ENCODE peak calls at places on chromosome 13, in seven cellular contexts. One of them, this sample, is unnamed.

GRCh38 chr13:44096906-44097305 is 217.2 kb downstream of the LACC1 start:
- DNase-seq in NCI-H748 treated with DMSO at 0.1 percent for 48 hours: no peak
- DNase-seq in HuH-7: no peak
- DNase-seq in stimulated activated CD8-positive, alpha-beta memory T cell treated with anti-CD3 and anti-CD28 coated beads, Interleukin-12 subunit alpha, Interleukin-12 subunit beta, amount 100 ng/mL, for 1 hour: no peak
- DNase-seq in heart left ventricle: no peak
- DNase-seq in thoracic aorta: no peak
- DNase-seq in GF-D8: no peak
- DNase-seq in this sample: no peak

GRCh38 chr13:43614063-43614462 is 172.7 kb downstream of the ENOX1 start:
- DNase-seq in HuH-7: no peak
- DNase-seq in heart left ventricle: no peak
- DNase-seq in NCI-H748 treated with DMSO at 0.1 percent for 48 hours: no peak
- DNase-seq in stimulated activated CD8-positive, alpha-beta memory T cell treated with anti-CD3 and anti-CD28 coated beads, Interleukin-12 subunit alpha, Interleukin-12 subunit beta, amount 100 ng/mL, for 1 hour: no peak
- DNase-seq in GF-D8: no peak
- DNase-seq in thoracic aorta: no peak
- DNase-seq in this sample: no peak

GRCh38 chr13:45500492-45501174 is 35.9 kb downstream of the COG3 start:
- DNase-seq in HuH-7: no peak
- DNase-seq in GF-D8: peak
- DNase-seq in stimulated activated CD8-positive, alpha-beta memory T cell treated with anti-CD3 and anti-CD28 coated beads, Interleukin-12 subunit alpha, Interleukin-12 subunit beta, amount 100 ng/mL, for 1 hour: no peak
- DNase-seq in heart left ventricle: no peak
- DNase-seq in thoracic aorta: no peak
- DNase-seq in NCI-H748 treated with DMSO at 0.1 percent for 48 hours: no peak
- DNase-seq in this sample: no peak

GRCh38 chr13:114315074-114315785 is 927 bp downstream of the CHAMP1 start:
- DNase-seq in GF-D8: peak
- DNase-seq in heart left ventricle: no peak
- DNase-seq in HuH-7: no peak
- DNase-seq in stimulated activated CD8-positive, alpha-beta memory T cell treated with anti-CD3 and anti-CD28 coated beads, Interleukin-12 subunit alpha, Interleukin-12 subunit beta, amount 100 ng/mL, for 1 hour: no peak
- DNase-seq in thoracic aorta: no peak
- DNase-seq in NCI-H748 treated with DMSO at 0.1 percent for 48 hours: no peak
- DNase-seq in this sample: no peak

GRCh38 chr13:27012482-27013197 is 159.0 kb downstream of the USP12 start:
- DNase-seq in NCI-H748 treated with DMSO at 0.1 percent for 48 hours: no peak
- DNase-seq in HuH-7: no peak
- DNase-seq in GF-D8: no peak
- DNase-seq in thoracic aorta: no peak
- DNase-seq in stimulated activated CD8-positive, alpha-beta memory T cell treated with anti-CD3 and anti-CD28 coated beads, Interleukin-12 subunit alpha, Interleukin-12 subunit beta, amount 100 ng/mL, for 1 hour: no peak
- DNase-seq in heart left ventricle: no peak
- DNase-seq in this sample: no peak

GRCh38 chr13:74839656-74840055 is 642.3 kb downstream of the TBC1D4 start:
- DNase-seq in GF-D8: no peak
- DNase-seq in NCI-H748 treated with DMSO at 0.1 percent for 48 hours: no peak
- DNase-seq in HuH-7: no peak
- DNase-seq in heart left ventricle: no peak
- DNase-seq in thoracic aorta: no peak
- DNase-seq in stimulated activated CD8-positive, alpha-beta memory T cell treated with anti-CD3 and anti-CD28 coated beads, Interleukin-12 subunit alpha, Interleukin-12 subunit beta, amount 100 ng/mL, for 1 hour: no peak
- DNase-seq in this sample: no peak

GRCh38 chr13:21086929-21087328 is 25.5 kb upstream of the LATS2 start:
- DNase-seq in HuH-7: no peak
- DNase-seq in heart left ventricle: no peak
- DNase-seq in NCI-H748 treated with DMSO at 0.1 percent for 48 hours: no peak
- DNase-seq in thoracic aorta: no peak
- DNase-seq in GF-D8: no peak
- DNase-seq in stimulated activated CD8-positive, alpha-beta memory T cell treated with anti-CD3 and anti-CD28 coated beads, Interleukin-12 subunit alpha, Interleukin-12 subunit beta, amount 100 ng/mL, for 1 hour: no peak
- DNase-seq in this sample: no peak

GRCh38 chr13:39676315-39676876 is 20.9 kb downstream of the COG6 start:
- DNase-seq in GF-D8: peak
- DNase-seq in stimulated activated CD8-positive, alpha-beta memory T cell treated with anti-CD3 and anti-CD28 coated beads, Interleukin-12 subunit alpha, Interleukin-12 subunit beta, amount 100 ng/mL, for 1 hour: no peak
- DNase-seq in NCI-H748 treated with DMSO at 0.1 percent for 48 hours: peak
- DNase-seq in thoracic aorta: no peak
- DNase-seq in HuH-7: peak
- DNase-seq in heart left ventricle: no peak
- DNase-seq in this sample: no peak

GRCh38 chr13:42354246-42355117 is 82.5 kb downstream of the AKAP11 start:
- DNase-seq in NCI-H748 treated with DMSO at 0.1 percent for 48 hours: no peak
- DNase-seq in heart left ventricle: no peak
- DNase-seq in HuH-7: no peak
- DNase-seq in thoracic aorta: no peak
- DNase-seq in stimulated activated CD8-positive, alpha-beta memory T cell treated with anti-CD3 and anti-CD28 coated beads, Interleukin-12 subunit alpha, Interleukin-12 subunit beta, amount 100 ng/mL, for 1 hour: no peak
- DNase-seq in GF-D8: no peak
- DNase-seq in this sample: no peak

GRCh38 chr13:62040806-62041205 is 625.2 kb upstream of the PCDH20 start:
- DNase-seq in GF-D8: no peak
- DNase-seq in heart left ventricle: no peak
- DNase-seq in stimulated activated CD8-positive, alpha-beta memory T cell treated with anti-CD3 and anti-CD28 coated beads, Interleukin-12 subunit alpha, Interleukin-12 subunit beta, amount 100 ng/mL, for 1 hour: no peak
- DNase-seq in thoracic aorta: no peak
- DNase-seq in HuH-7: peak
- DNase-seq in NCI-H748 treated with DMSO at 0.1 percent for 48 hours: peak
- DNase-seq in this sample: no peak

GRCh38 chr13:113649212-113649611 is 8.8 kb downstream of the ATP4B start:
- DNase-seq in stimulated activated CD8-positive, alpha-beta memory T cell treated with anti-CD3 and anti-CD28 coated beads, Interleukin-12 subunit alpha, Interleukin-12 subunit beta, amount 100 ng/mL, for 1 hour: no peak
- DNase-seq in heart left ventricle: peak
- DNase-seq in thoracic aorta: no peak
- DNase-seq in HuH-7: no peak
- DNase-seq in NCI-H748 treated with DMSO at 0.1 percent for 48 hours: no peak
- DNase-seq in GF-D8: no peak
- DNase-seq in this sample: no peak

GRCh38 chr13:37651891-37652290 is 53.3 kb upstream of the POSTN start:
- DNase-seq in NCI-H748 treated with DMSO at 0.1 percent for 48 hours: no peak
- DNase-seq in GF-D8: no peak
- DNase-seq in stimulated activated CD8-positive, alpha-beta memory T cell treated with anti-CD3 and anti-CD28 coated beads, Interleukin-12 subunit alpha, Interleukin-12 subunit beta, amount 100 ng/mL, for 1 hour: no peak
- DNase-seq in HuH-7: no peak
- DNase-seq in thoracic aorta: no peak
- DNase-seq in heart left ventricle: no peak
- DNase-seq in this sample: no peak

GRCh38 chr13:101624210-101624922 is 171.9 kb downstream of the ITGBL1 start:
- DNase-seq in thoracic aorta: no peak
- DNase-seq in GF-D8: no peak
- DNase-seq in heart left ventricle: no peak
- DNase-seq in NCI-H748 treated with DMSO at 0.1 percent for 48 hours: peak
- DNase-seq in HuH-7: no peak
- DNase-seq in stimulated activated CD8-positive, alpha-beta memory T cell treated with anti-CD3 and anti-CD28 coated beads, Interleukin-12 subunit alpha, Interleukin-12 subunit beta, amount 100 ng/mL, for 1 hour: no peak
- DNase-seq in this sample: no peak

GRCh38 chr13:57704031-57704430 is 72.5 kb downstream of the PCDH17 start:
- DNase-seq in stimulated activated CD8-positive, alpha-beta memory T cell treated with anti-CD3 and anti-CD28 coated beads, Interleukin-12 subunit alpha, Interleukin-12 subunit beta, amount 100 ng/mL, for 1 hour: no peak
- DNase-seq in HuH-7: no peak
- DNase-seq in heart left ventricle: no peak
- DNase-seq in thoracic aorta: no peak
- DNase-seq in GF-D8: no peak
- DNase-seq in NCI-H748 treated with DMSO at 0.1 percent for 48 hours: no peak
- DNase-seq in this sample: no peak

GRCh38 chr13:49444517-49445395 is 682 bp downstream of the SETDB2 start:
- DNase-seq in HuH-7: peak
- DNase-seq in NCI-H748 treated with DMSO at 0.1 percent for 48 hours: peak
- DNase-seq in stimulated activated CD8-positive, alpha-beta memory T cell treated with anti-CD3 and anti-CD28 coated beads, Interleukin-12 subunit alpha, Interleukin-12 subunit beta, amount 100 ng/mL, for 1 hour: no peak
- DNase-seq in thoracic aorta: no peak
- DNase-seq in GF-D8: peak
- DNase-seq in heart left ventricle: no peak
- DNase-seq in this sample: no peak

GRCh38 chr13:113862766-113863510 is 938 bp downstream of the GAS6 start:
- DNase-seq in NCI-H748 treated with DMSO at 0.1 percent for 48 hours: no peak
- DNase-seq in HuH-7: no peak
- DNase-seq in heart left ventricle: peak
- DNase-seq in GF-D8: no peak
- DNase-seq in thoracic aorta: no peak
- DNase-seq in stimulated activated CD8-positive, alpha-beta memory T cell treated with anti-CD3 and anti-CD28 coated beads, Interleukin-12 subunit alpha, Interleukin-12 subunit beta, amount 100 ng/mL, for 1 hour: no peak
- DNase-seq in this sample: no peak

GRCh38 chr13:52371736-52372247 is 34.2 kb downstream of the THSD1 start:
- DNase-seq in HuH-7: peak
- DNase-seq in GF-D8: no peak
- DNase-seq in stimulated activated CD8-positive, alpha-beta memory T cell treated with anti-CD3 and anti-CD28 coated beads, Interleukin-12 subunit alpha, Interleukin-12 subunit beta, amount 100 ng/mL, for 1 hour: no peak
- DNase-seq in thoracic aorta: no peak
- DNase-seq in NCI-H748 treated with DMSO at 0.1 percent for 48 hours: no peak
- DNase-seq in heart left ventricle: no peak
- DNase-seq in this sample: no peak

GRCh38 chr13:98599502-98600328 is 22.8 kb upstream of the STK24 start:
- DNase-seq in GF-D8: no peak
- DNase-seq in thoracic aorta: no peak
- DNase-seq in NCI-H748 treated with DMSO at 0.1 percent for 48 hours: no peak
- DNase-seq in HuH-7: no peak
- DNase-seq in stimulated activated CD8-positive, alpha-beta memory T cell treated with anti-CD3 and anti-CD28 coated beads, Interleukin-12 subunit alpha, Interleukin-12 subunit beta, amount 100 ng/mL, for 1 hour: no peak
- DNase-seq in heart left ventricle: no peak
- DNase-seq in this sample: no peak

GRCh38 chr13:41059466-41059865 is 1.8 kb upstream of the WBP4 start:
- DNase-seq in GF-D8: no peak
- DNase-seq in NCI-H748 treated with DMSO at 0.1 percent for 48 hours: peak
- DNase-seq in heart left ventricle: no peak
- DNase-seq in thoracic aorta: no peak
- DNase-seq in stimulated activated CD8-positive, alpha-beta memory T cell treated with anti-CD3 and anti-CD28 coated beads, Interleukin-12 subunit alpha, Interleukin-12 subunit beta, amount 100 ng/mL, for 1 hour: no peak
- DNase-seq in HuH-7: no peak
- DNase-seq in this sample: no peak

GRCh38 chr13:22933571-22934181 is 247.1 kb upstream of the SGCG start:
- DNase-seq in heart left ventricle: no peak
- DNase-seq in thoracic aorta: no peak
- DNase-seq in HuH-7: no peak
- DNase-seq in GF-D8: no peak
- DNase-seq in NCI-H748 treated with DMSO at 0.1 percent for 48 hours: no peak
- DNase-seq in stimulated activated CD8-positive, alpha-beta memory T cell treated with anti-CD3 and anti-CD28 coated beads, Interleukin-12 subunit alpha, Interleukin-12 subunit beta, amount 100 ng/mL, for 1 hour: no peak
- DNase-seq in this sample: no peak

GRCh38 chr13:42001580-42001979 is 40.7 kb upstream of the VWA8 start:
- DNase-seq in NCI-H748 treated with DMSO at 0.1 percent for 48 hours: no peak
- DNase-seq in HuH-7: no peak
- DNase-seq in stimulated activated CD8-positive, alpha-beta memory T cell treated with anti-CD3 and anti-CD28 coated beads, Interleukin-12 subunit alpha, Interleukin-12 subunit beta, amount 100 ng/mL, for 1 hour: no peak
- DNase-seq in heart left ventricle: no peak
- DNase-seq in thoracic aorta: no peak
- DNase-seq in GF-D8: no peak
- DNase-seq in this sample: no peak

GRCh38 chr13:84443463-84443862 is 561.2 kb upstream of the SLITRK1 start:
- DNase-seq in GF-D8: no peak
- DNase-seq in thoracic aorta: no peak
- DNase-seq in heart left ventricle: no peak
- DNase-seq in stimulated activated CD8-positive, alpha-beta memory T cell treated with anti-CD3 and anti-CD28 coated beads, Interleukin-12 subunit alpha, Interleukin-12 subunit beta, amount 100 ng/mL, for 1 hour: no peak
- DNase-seq in HuH-7: no peak
- DNase-seq in NCI-H748 treated with DMSO at 0.1 percent for 48 hours: no peak
- DNase-seq in this sample: no peak

GRCh38 chr13:98958443-98958794 is 19.4 kb downstream of the DOCK9 start:
- DNase-seq in GF-D8: no peak
- DNase-seq in HuH-7: no peak
- DNase-seq in stimulated activated CD8-positive, alpha-beta memory T cell treated with anti-CD3 and anti-CD28 coated beads, Interleukin-12 subunit alpha, Interleukin-12 subunit beta, amount 100 ng/mL, for 1 hour: no peak
- DNase-seq in NCI-H748 treated with DMSO at 0.1 percent for 48 hours: no peak
- DNase-seq in thoracic aorta: no peak
- DNase-seq in heart left ventricle: no peak
- DNase-seq in this sample: no peak

GRCh38 chr13:102897371-102898138 is 51.7 kb downstream of the ERCC5 start:
- DNase-seq in GF-D8: no peak
- DNase-seq in NCI-H748 treated with DMSO at 0.1 percent for 48 hours: no peak
- DNase-seq in HuH-7: no peak
- DNase-seq in thoracic aorta: no peak
- DNase-seq in stimulated activated CD8-positive, alpha-beta memory T cell treated with anti-CD3 and anti-CD28 coated beads, Interleukin-12 subunit alpha, Interleukin-12 subunit beta, amount 100 ng/mL, for 1 hour: no peak
- DNase-seq in heart left ventricle: peak
- DNase-seq in this sample: peak

GRCh38 chr13:29423050-29423449 is 172.4 kb downstream of the SLC7A1 start:
- DNase-seq in heart left ventricle: no peak
- DNase-seq in HuH-7: no peak
- DNase-seq in GF-D8: no peak
- DNase-seq in NCI-H748 treated with DMSO at 0.1 percent for 48 hours: no peak
- DNase-seq in stimulated activated CD8-positive, alpha-beta memory T cell treated with anti-CD3 and anti-CD28 coated beads, Interleukin-12 subunit alpha, Interleukin-12 subunit beta, amount 100 ng/mL, for 1 hour: no peak
- DNase-seq in thoracic aorta: no peak
- DNase-seq in this sample: no peak

GRCh38 chr13:28497143-28497876 is 2.4 kb upstream of the FLT1 start:
- DNase-seq in thoracic aorta: no peak
- DNase-seq in NCI-H748 treated with DMSO at 0.1 percent for 48 hours: no peak
- DNase-seq in HuH-7: no peak
- DNase-seq in stimulated activated CD8-positive, alpha-beta memory T cell treated with anti-CD3 and anti-CD28 coated beads, Interleukin-12 subunit alpha, Interleukin-12 subunit beta, amount 100 ng/mL, for 1 hour: no peak
- DNase-seq in heart left ventricle: no peak
- DNase-seq in GF-D8: no peak
- DNase-seq in this sample: no peak

GRCh38 chr13:60148918-60149317 is 14.8 kb downstream of the DIAPH3 start:
- DNase-seq in NCI-H748 treated with DMSO at 0.1 percent for 48 hours: no peak
- DNase-seq in HuH-7: no peak
- DNase-seq in GF-D8: peak
- DNase-seq in thoracic aorta: no peak
- DNase-seq in heart left ventricle: no peak
- DNase-seq in stimulated activated CD8-positive, alpha-beta memory T cell treated with anti-CD3 and anti-CD28 coated beads, Interleukin-12 subunit alpha, Interleukin-12 subunit beta, amount 100 ng/mL, for 1 hour: no peak
- DNase-seq in this sample: no peak

GRCh38 chr13:102361113-102361512 is 40.7 kb downstream of the FGF14 start:
- DNase-seq in GF-D8: no peak
- DNase-seq in stimulated activated CD8-positive, alpha-beta memory T cell treated with anti-CD3 and anti-CD28 coated beads, Interleukin-12 subunit alpha, Interleukin-12 subunit beta, amount 100 ng/mL, for 1 hour: no peak
- DNase-seq in thoracic aorta: no peak
- DNase-seq in heart left ventricle: no peak
- DNase-seq in HuH-7: no peak
- DNase-seq in NCI-H748 treated with DMSO at 0.1 percent for 48 hours: no peak
- DNase-seq in this sample: no peak

GRCh38 chr13:66546534-66547379 is 683.4 kb downstream of the PCDH9 start:
- DNase-seq in stimulated activated CD8-positive, alpha-beta memory T cell treated with anti-CD3 and anti-CD28 coated beads, Interleukin-12 subunit alpha, Interleukin-12 subunit beta, amount 100 ng/mL, for 1 hour: no peak
- DNase-seq in NCI-H748 treated with DMSO at 0.1 percent for 48 hours: no peak
- DNase-seq in GF-D8: no peak
- DNase-seq in HuH-7: no peak
- DNase-seq in thoracic aorta: no peak
- DNase-seq in heart left ventricle: no peak
- DNase-seq in this sample: no peak

GRCh38 chr13:41541142-41541938 is 84.0 kb downstream of the RGCC start:
- DNase-seq in stimulated activated CD8-positive, alpha-beta memory T cell treated with anti-CD3 and anti-CD28 coated beads, Interleukin-12 subunit alpha, Interleukin-12 subunit beta, amount 100 ng/mL, for 1 hour: no peak
- DNase-seq in GF-D8: no peak
- DNase-seq in thoracic aorta: no peak
- DNase-seq in NCI-H748 treated with DMSO at 0.1 percent for 48 hours: no peak
- DNase-seq in heart left ventricle: no peak
- DNase-seq in HuH-7: no peak
- DNase-seq in this sample: no peak

GRCh38 chr13:106473174-106473573 is 62.3 kb downstream of the EFNB2 start:
- DNase-seq in heart left ventricle: peak
- DNase-seq in stimulated activated CD8-positive, alpha-beta memory T cell treated with anti-CD3 and anti-CD28 coated beads, Interleukin-12 subunit alpha, Interleukin-12 subunit beta, amount 100 ng/mL, for 1 hour: no peak
- DNase-seq in GF-D8: no peak
- DNase-seq in thoracic aorta: no peak
- DNase-seq in HuH-7: no peak
- DNase-seq in NCI-H748 treated with DMSO at 0.1 percent for 48 hours: no peak
- DNase-seq in this sample: peak

GRCh38 chr13:110882228-110882627 is 32.6 kb downstream of the ANKRD10 start:
- DNase-seq in GF-D8: no peak
- DNase-seq in NCI-H748 treated with DMSO at 0.1 percent for 48 hours: no peak
- DNase-seq in HuH-7: no peak
- DNase-seq in thoracic aorta: no peak
- DNase-seq in stimulated activated CD8-positive, alpha-beta memory T cell treated with anti-CD3 and anti-CD28 coated beads, Interleukin-12 subunit alpha, Interleukin-12 subunit beta, amount 100 ng/mL, for 1 hour: no peak
- DNase-seq in heart left ventricle: no peak
- DNase-seq in this sample: no peak

GRCh38 chr13:50257646-50258045 is 242.4 kb downstream of the KCNRG start:
- DNase-seq in NCI-H748 treated with DMSO at 0.1 percent for 48 hours: no peak
- DNase-seq in HuH-7: no peak
- DNase-seq in thoracic aorta: no peak
- DNase-seq in GF-D8: no peak
- DNase-seq in stimulated activated CD8-positive, alpha-beta memory T cell treated with anti-CD3 and anti-CD28 coated beads, Interleukin-12 subunit alpha, Interleukin-12 subunit beta, amount 100 ng/mL, for 1 hour: no peak
- DNase-seq in heart left ventricle: no peak
- DNase-seq in this sample: no peak

GRCh38 chr13:72970956-72971355 is 87.8 kb upstream of the KLF5 start:
- DNase-seq in heart left ventricle: no peak
- DNase-seq in NCI-H748 treated with DMSO at 0.1 percent for 48 hours: no peak
- DNase-seq in HuH-7: no peak
- DNase-seq in stimulated activated CD8-positive, alpha-beta memory T cell treated with anti-CD3 and anti-CD28 coated beads, Interleukin-12 subunit alpha, Interleukin-12 subunit beta, amount 100 ng/mL, for 1 hour: no peak
- DNase-seq in thoracic aorta: no peak
- DNase-seq in GF-D8: no peak
- DNase-seq in this sample: no peak

GRCh38 chr13:75621147-75621546 is 15.0 kb upstream of the LMO7 start:
- DNase-seq in GF-D8: no peak
- DNase-seq in NCI-H748 treated with DMSO at 0.1 percent for 48 hours: no peak
- DNase-seq in heart left ventricle: no peak
- DNase-seq in thoracic aorta: no peak
- DNase-seq in HuH-7: no peak
- DNase-seq in stimulated activated CD8-positive, alpha-beta memory T cell treated with anti-CD3 and anti-CD28 coated beads, Interleukin-12 subunit alpha, Interleukin-12 subunit beta, amount 100 ng/mL, for 1 hour: no peak
- DNase-seq in this sample: no peak

GRCh38 chr13:63307239-63307638 is 1891.6 kb upstream of the PCDH20 start:
- DNase-seq in NCI-H748 treated with DMSO at 0.1 percent for 48 hours: no peak
- DNase-seq in GF-D8: no peak
- DNase-seq in HuH-7: no peak
- DNase-seq in heart left ventricle: no peak
- DNase-seq in stimulated activated CD8-positive, alpha-beta memory T cell treated with anti-CD3 and anti-CD28 coated beads, Interleukin-12 subunit alpha, Interleukin-12 subunit beta, amount 100 ng/mL, for 1 hour: no peak
- DNase-seq in thoracic aorta: no peak
- DNase-seq in this sample: no peak

GRCh38 chr13:70723732-70724131 is 615.5 kb upstream of the KLHL1 start:
- DNase-seq in stimulated activated CD8-positive, alpha-beta memory T cell treated with anti-CD3 and anti-CD28 coated beads, Interleukin-12 subunit alpha, Interleukin-12 subunit beta, amount 100 ng/mL, for 1 hour: no peak
- DNase-seq in NCI-H748 treated with DMSO at 0.1 percent for 48 hours: peak
- DNase-seq in HuH-7: peak
- DNase-seq in thoracic aorta: no peak
- DNase-seq in GF-D8: no peak
- DNase-seq in heart left ventricle: no peak
- DNase-seq in this sample: no peak

GRCh38 chr13:30153871-30154426 is 153.4 kb downstream of the KATNAL1 start:
- DNase-seq in heart left ventricle: no peak
- DNase-seq in stimulated activated CD8-positive, alpha-beta memory T cell treated with anti-CD3 and anti-CD28 coated beads, Interleukin-12 subunit alpha, Interleukin-12 subunit beta, amount 100 ng/mL, for 1 hour: no peak
- DNase-seq in thoracic aorta: no peak
- DNase-seq in HuH-7: no peak
- DNase-seq in GF-D8: no peak
- DNase-seq in NCI-H748 treated with DMSO at 0.1 percent for 48 hours: peak
- DNase-seq in this sample: no peak